ENCODE peak calls at places on chromosomes 1 and 21, in five cellular contexts. W, P, Z, U and N are unnamed samples.

GRCh38 chr1:209038735-209039134 is 544.8 kb upstream of the CAMK1G start:
- DNase-seq in W (no peak), U (no peak), Z (no peak), P (no peak), N (no peak)

GRCh38 chr1:51553911-51554310 is 34.8 kb upstream of the EPS15 start:
- DNase-seq in U (no peak), W (no peak), P (no peak), Z (no peak), N (no peak)

GRCh38 chr1:46102769-46103476 is 29.5 kb downstream of the PIK3R3 start:
- DNase-seq in W (no peak), U (no peak), Z (no peak), P (no peak), N (no peak)

GRCh38 chr1:93844262-93845045 is 34.6 kb downstream of the DNTTIP2 start:
- DNase-seq in Z (peak), U (peak), P (peak), W (no peak), N (peak)

GRCh38 chr21:33899199-33899598 is 16.4 kb downstream of the ATP5PO start:
- DNase-seq in U (no peak), W (no peak), Z (no peak), P (no peak), N (no peak)

GRCh38 chr1:54814571-54814970 is 13.4 kb upstream of the TTC22 start:
- DNase-seq in P (no peak), Z (no peak), W (no peak), U (no peak), N (no peak)

GRCh38 chr1:185157599-185158469 is 867 bp downstream of the SWT1 start:
- DNase-seq in U (no peak), P (peak), Z (no peak), W (no peak), N (peak)

GRCh38 chr1:38549191-38549590 is 310.4 kb downstream of the RRAGC start:
- DNase-seq in U (no peak), P (no peak), W (no peak), Z (no peak), N (no peak)

GRCh38 chr1:109807822-109808680 is 44.3 kb upstream of the EPS8L3 start:
- DNase-seq in W (peak), P (peak), Z (no peak), U (no peak), N (no peak)

GRCh38 chr1:85137660-85138059 is 63.2 kb downstream of the SYDE2 start:
- DNase-seq in P (no peak), U (no peak), Z (peak), W (peak), N (peak)

GRCh38 chr1:81832573-81832972 is 31.8 kb downstream of the ADGRL2 start:
- DNase-seq in Z (no peak), W (peak), U (no peak), P (no peak), N (no peak)

GRCh38 chr1:2974701-2975301 is 46.5 kb upstream of the ACTRT2 start:
- DNase-seq in P (no peak), U (no peak), Z (no peak), W (no peak), N (no peak)

GRCh38 chr1:21904725-21905520 is 32.2 kb downstream of the HSPG2 start:
- DNase-seq in U (peak), W (peak), Z (no peak), P (no peak), N (no peak)

GRCh38 chr21:42460391-42461184 is 35.4 kb downstream of the RSPH1 start:
- DNase-seq in U (no peak), Z (no peak), P (peak), W (no peak), N (no peak)

GRCh38 chr1:113170519-113170918 is 97.5 kb downstream of the LRIG2 start:
- DNase-seq in Z (no peak), U (no peak), P (no peak), W (no peak), N (no peak)

GRCh38 chr1:157132111-157132510 is 6.1 kb downstream of the ETV3 start:
- DNase-seq in U (no peak), P (no peak), W (no peak), Z (no peak), N (no peak)

GRCh38 chr1:41239988-41240610 is 2.0 kb downstream of the SCMH1 start:
- DNase-seq in W (no peak), Z (peak), P (peak), U (no peak), N (no peak)

GRCh38 chr1:7281821-7282220 is 489.3 kb upstream of the VAMP3 start:
- DNase-seq in Z (no peak), P (no peak), W (no peak), U (no peak), N (no peak)

GRCh38 chr1:6180215-6180577 is at the start of gene CHD5:
- DNase-seq in W (no peak), U (no peak), Z (no peak), P (no peak), N (peak)

GRCh38 chr1:193358419-193358818 is 172.0 kb upstream of the B3GALT2 start:
- DNase-seq in U (no peak), P (no peak), Z (no peak), W (no peak), N (no peak)

GRCh38 chr1:218717611-218718010 is 372.5 kb downstream of the TGFB2 start:
- DNase-seq in U (no peak), Z (no peak), P (no peak), W (no peak), N (no peak)

GRCh38 chr1:212254853-212255363 is 30.3 kb upstream of the PPP2R5A start:
- DNase-seq in Z (no peak), P (no peak), W (no peak), U (no peak), N (no peak)

GRCh38 chr1:3711780-3712451 is 40.3 kb upstream of the CCDC27 start:
- DNase-seq in U (no peak), Z (no peak), P (no peak), W (no peak), N (peak)

GRCh38 chr1:66316464-66317155 is 217.3 kb upstream of the SGIP1 start:
- DNase-seq in W (no peak), U (no peak), Z (no peak), P (no peak), N (no peak)

GRCh38 chr1:52159033-52159789 is 17.3 kb downstream of the ZFYVE9 start:
- DNase-seq in U (no peak), P (no peak), Z (no peak), W (no peak), N (no peak)

GRCh38 chr1:36583080-36583479 is 100.4 kb upstream of the CSF3R start:
- DNase-seq in Z (no peak), W (no peak), U (no peak), P (no peak), N (no peak)

GRCh38 chr1:225700164-225700740 is 47.3 kb upstream of the ENAH start:
- DNase-seq in P (no peak), W (no peak), Z (no peak), U (no peak), N (no peak)